ENCODE peak calls at places on chromosome 16, in five cellular contexts. Y, O, A, N and Q are unnamed samples.

GRCh38 chr16:11668590-11669379 is 530 bp downstream of the SNN start:
- DNase-seq in N (no peak), Y (no peak), O (no peak), A (no peak), Q (no peak)

GRCh38 chr16:35533683-35534082 is 2074.3 kb downstream of the TP53TG3F start:
- DNase-seq in A (no peak), N (no peak), Y (no peak), O (no peak), Q (no peak)

GRCh38 chr16:23679274-23679985 is 741 bp downstream of the PLK1 start:
- DNase-seq in A (no peak), O (no peak), Y (no peak), N (peak; percentile 57), Q (peak; percentile 28)

GRCh38 chr16:56013962-56014552 is 138.9 kb upstream of the CES5A start:
- DNase-seq in N (peak; percentile 12), A (no peak), Y (peak; percentile 5), O (peak; percentile 54), Q (no peak)

GRCh38 chr16:11796227-11797165 is 562 bp downstream of the ZC3H7A start:
- DNase-seq in O (peak; percentile 73), A (peak; percentile 55), Y (peak; percentile 56), N (peak; percentile 44), Q (peak; percentile 47)

GRCh38 chr16:81558444-81559175 is 114.0 kb downstream of the CMIP start:
- DNase-seq in Y (no peak), N (no peak), O (no peak), A (peak; percentile 66), Q (no peak)

GRCh38 chr16:84096447-84097005 is 20.2 kb downstream of the MBTPS1 start:
- DNase-seq in N (no peak), Y (no peak), O (no peak), A (no peak), Q (no peak)

GRCh38 chr16:77404823-77405222 is 30.0 kb downstream of the ADAMTS18 start:
- DNase-seq in A (no peak), O (no peak), Y (no peak), N (no peak), Q (no peak)

GRCh38 chr16:52191533-52192134 is 355.3 kb downstream of the TOX3 start:
- DNase-seq in Y (peak; percentile 64), A (peak; percentile 39), O (peak; percentile 51), N (peak; percentile 58), Q (peak; percentile 60)

GRCh38 chr16:35795361-35796029 is 2336.1 kb downstream of the TP53TG3F start:
- DNase-seq in A (no peak), Y (no peak), O (peak; percentile 15), N (no peak), Q (no peak)

GRCh38 chr16:1535391-1536291 is 2.2 kb downstream of the TMEM204 start:
- DNase-seq in O (no peak), Y (peak; percentile 13), N (no peak), A (no peak), Q (peak; percentile 26)

GRCh38 chr16:27235055-27235937 is 32.0 kb downstream of the KDM8 start:
- DNase-seq in O (peak; percentile 89), N (peak; percentile 85), A (peak; percentile 80), Y (peak; percentile 91), Q (peak; percentile 92)

GRCh38 chr16:69942099-69942491 is 9.0 kb upstream of the CLEC18A start:
- DNase-seq in O (no peak), N (no peak), A (no peak), Y (no peak), Q (no peak)
- H3K4me3 ChIP-seq in O (no peak overlapping the region), N (no peak overlapping the region), A (no peak overlapping the region), Y (no peak overlapping the region), Q (no peak overlapping the region)

DNA sequence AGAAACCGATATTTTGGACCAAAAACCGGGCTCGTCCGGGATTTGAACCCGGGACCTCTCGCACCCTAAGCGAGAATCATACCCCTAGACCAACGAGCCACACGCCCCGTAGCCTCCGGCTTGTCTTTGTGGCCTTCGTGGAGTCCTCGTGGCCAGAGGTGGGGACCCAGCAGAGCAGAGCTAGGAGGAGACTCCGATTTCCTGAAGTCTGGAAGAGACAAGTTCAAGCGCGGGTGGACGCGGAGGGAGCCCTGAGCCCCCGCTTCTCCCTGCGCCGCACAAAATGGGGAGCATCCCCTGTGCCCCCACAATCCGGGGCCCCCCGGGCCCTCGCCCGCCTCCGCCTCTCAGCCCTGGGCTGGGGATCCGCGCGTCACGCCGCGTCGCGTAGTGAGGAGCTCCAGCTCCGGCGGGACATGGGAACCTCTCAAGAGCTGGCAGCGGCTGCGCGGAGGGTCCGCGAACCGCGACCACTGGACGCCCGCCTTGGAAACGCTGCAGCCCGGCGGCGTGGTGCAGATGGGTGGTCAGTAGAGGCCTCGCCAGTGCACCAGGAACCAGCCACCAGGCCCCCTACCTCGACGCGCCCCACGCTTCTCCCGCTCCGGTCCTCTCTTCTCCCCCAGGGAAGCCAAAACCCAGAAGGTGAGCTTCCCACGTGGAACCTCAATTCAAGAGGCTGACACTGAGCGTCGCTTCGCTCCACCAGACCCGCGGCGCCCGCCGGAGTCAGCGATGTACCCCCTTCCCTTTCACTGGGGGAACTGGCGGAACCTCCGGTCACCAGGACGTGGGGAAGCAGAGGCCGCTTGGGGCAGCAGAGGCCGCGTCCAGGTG is 5.2 kb upstream of the OR1F1 start:
- DNase-seq in N (peak; percentile 55), Y (peak; percentile 46), O (no peak), A (no peak), Q (peak; percentile 39)
- TF ChIP-seq CTCF in N (peak; percentile 41), Y (peak; percentile 26), O (peak; percentile 31), A (no peak), Q (peak; percentile 45)

DNA sequence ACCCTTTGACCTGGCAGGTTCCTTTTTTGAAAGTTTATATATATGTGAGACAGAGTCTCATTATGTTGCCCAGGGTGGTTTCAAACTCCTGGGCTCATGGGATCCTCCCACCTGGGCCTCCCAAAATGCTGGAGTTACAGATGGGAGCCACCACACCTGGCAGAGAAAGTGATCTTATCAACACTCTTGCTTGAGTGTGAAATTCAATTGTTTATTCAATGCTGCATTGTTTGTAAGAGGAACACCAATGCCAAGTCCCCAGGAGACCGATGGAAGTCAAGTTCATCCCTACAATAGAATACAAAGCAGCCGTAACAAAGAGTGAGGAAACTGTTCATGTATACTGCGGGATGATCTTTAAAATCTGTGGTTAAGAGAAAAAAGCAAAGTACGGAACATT is 52.4 kb downstream of the ABCC1 start:
- DNase-seq in Y (no peak), N (no peak), O (no peak), A (no peak), Q (no peak)
- H3K4me3 ChIP-seq in Y (no peak overlapping the region), N (no peak overlapping the region), O (no peak overlapping the region), A (no peak overlapping the region), Q (no peak overlapping the region)

DNA sequence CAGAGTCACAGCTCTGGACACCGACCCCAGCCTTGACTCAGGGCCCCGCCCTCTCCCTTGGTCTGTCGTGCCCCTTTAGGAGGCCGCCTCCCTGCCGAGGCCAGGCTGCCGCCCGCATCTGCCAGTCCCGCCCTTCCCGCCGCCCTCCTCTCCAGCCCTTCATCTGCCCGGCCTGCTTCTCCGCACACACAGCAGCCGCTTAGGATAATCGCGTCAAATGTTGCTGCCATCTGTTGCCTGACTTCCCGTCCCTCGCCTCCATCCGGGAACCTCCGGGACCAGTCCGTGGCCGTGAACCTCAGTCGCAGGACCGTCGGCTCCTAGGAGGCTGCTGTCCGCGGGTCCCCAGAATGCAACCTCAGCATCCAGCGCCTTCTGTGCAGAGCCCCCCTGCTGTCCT is 11.9 kb downstream of the GSE1 start:
- DNase-seq in N (no peak), Y (no peak), O (no peak), A (no peak), Q (no peak)
- TF ChIP-seq CTCF in N (no peak), Y (no peak), O (no peak), A (no peak), Q (no peak)

DNA sequence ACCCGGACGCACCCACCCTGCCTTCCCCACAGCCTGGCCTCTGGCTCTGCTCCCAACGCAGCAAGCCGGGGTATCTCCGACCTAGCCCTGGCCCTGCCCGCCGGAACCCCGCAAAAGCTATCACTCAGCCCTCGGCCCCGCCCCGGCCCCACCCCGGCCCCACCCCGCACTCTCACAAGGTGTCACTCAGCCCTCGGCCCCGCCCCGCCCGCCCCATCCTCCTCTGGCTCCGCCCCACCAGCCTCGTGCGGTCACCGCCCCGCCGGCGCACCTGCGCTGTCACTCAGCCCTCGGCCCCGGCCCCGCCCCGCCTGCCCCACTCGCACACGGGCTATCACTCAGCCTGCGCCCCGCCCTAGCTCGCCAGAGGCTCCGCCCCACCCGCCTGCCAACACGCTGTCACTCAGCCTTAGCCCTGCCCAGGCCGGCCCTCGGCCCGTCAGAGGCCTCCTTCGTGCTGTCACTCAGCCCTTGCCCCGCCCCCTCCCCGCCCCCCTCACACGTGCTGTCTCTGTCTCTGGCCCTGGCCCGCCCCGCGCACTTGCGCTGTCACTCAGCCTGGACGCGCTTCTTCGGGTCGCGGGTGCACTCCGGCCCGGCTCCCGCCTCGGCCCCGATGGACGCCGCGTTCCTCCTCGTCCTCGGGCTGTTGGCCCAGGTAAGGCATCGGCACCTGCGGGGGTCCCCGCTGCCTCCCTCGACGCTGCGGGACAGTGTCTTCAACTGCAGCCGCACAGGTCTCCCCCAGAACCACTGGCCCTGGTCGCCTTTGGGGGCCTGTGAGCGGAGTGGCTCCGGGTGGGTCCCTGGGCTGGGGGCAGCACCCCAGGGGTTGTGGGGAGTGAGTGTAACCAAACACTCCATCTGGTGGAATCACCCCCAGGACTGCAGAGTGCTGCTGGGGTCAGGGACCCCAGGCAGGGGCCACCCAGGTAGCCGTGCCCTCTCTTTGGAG is at the start of gene CDH15:
- DNase-seq in N (peak; percentile 75), A (peak; percentile 94), Y (peak; percentile 78), O (peak; percentile 83), Q (peak; percentile 80)
- H3K4me3 ChIP-seq in N (peak within 1 kb of the TSS; percentile 29), A (peak within 1 kb of the TSS; percentile 64), Y (no peak within 1 kb of the TSS), O (peak within 1 kb of the TSS; percentile 27), Q (no peak within 1 kb of the TSS)

DNA sequence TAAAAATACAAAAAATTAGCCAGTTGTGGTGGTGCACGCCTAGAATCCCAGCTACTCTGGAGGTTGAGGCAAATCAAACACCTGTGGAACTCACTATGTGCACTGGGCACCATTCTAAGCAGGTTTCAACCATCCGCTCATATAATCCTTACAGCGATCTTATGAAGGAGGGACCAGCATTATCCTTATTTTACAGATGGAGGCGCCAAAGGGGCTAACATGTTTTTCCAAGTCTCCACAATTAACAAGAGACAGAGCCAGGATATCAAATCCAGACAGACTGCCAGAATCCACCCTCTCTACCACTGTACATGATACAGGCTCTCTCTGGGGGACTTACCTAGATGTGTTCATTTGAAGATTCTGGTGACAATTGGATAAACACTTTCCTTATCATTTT is 479.0 kb downstream of the XYLT1 start:
- DNase-seq in N (no peak), Y (no peak), A (no peak), O (no peak), Q (no peak)
- TF ChIP-seq CTCF in N (no peak), Y (no peak), A (no peak), O (no peak), Q (no peak)

DNA sequence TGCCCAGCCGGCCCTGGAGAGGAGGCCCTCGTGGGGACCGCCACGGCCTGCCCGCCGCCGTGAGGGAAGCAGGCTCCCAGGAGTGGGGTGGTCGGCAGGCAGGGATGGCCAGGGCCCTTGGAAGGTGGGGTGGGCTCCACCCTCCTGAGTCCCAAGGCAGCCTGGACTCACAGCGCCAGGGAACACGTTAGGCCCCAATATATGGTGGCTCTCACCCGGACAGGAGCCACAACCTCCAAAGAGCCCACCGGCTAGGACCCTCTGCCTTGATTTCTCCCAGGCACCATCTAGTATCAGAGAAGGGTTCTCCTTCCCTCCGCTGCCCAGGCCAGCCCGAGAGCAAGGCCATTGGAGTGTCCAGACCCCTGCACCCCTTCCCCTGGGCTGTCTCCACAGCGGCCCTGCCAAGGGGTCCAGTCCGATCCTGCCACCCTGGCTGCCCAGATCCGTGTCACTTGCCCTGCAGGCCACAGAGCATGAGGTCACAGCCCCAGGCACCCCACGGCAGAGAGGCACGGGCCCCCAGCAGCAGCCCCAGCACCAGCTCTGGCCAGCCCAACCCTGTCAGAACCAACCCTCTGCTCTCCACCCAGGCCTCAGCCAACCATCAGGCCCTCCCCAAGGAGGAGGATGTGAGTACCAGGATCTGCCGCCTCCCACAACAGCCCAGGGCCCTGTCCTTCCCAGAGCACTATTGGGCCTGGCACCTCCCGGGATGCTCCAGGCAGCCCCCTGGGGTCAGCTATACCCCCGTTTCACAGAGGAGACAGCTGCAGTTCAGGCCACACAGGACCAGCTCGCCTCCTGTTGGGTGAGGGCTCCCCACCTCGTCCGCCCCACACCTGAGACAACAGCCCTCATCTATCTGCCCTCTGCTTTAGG is 1.1 kb upstream of the AXIN1 start:
- DNase-seq in N (no peak), A (peak; percentile 35), O (no peak), Y (no peak), Q (no peak)
- H3K4me3 ChIP-seq in N (peak overlapping the region; percentile 52), A (peak overlapping the region; percentile 96), O (peak overlapping the region; percentile 17), Y (peak overlapping the region; percentile 40), Q (peak overlapping the region; percentile 32)